ENCODE peak calls at places on chromosome 6, in seven cellular contexts. X is activated CD4-positive, CD25-positive, alpha-beta regulatory T cell; F is RPMI7951; T is iPS-NIHi11; C is suprapubic skin; O is NCI-H1092 treated with DMSO at 0.1 percent for 48 hours; I is epithelial cell of esophagus. K is an unnamed sample.

GRCh38 chr6:56539503-56540105 is 103.1 kb downstream of the DST start:
- DNase-seq in O (peak), T (no peak), I (no peak), F (no peak), C (no peak), X (no peak), K (peak)

GRCh38 chr6:157239671-157240058 is 83.7 kb downstream of the TMEM242 start:
- DNase-seq in X (no peak), T (no peak), C (no peak), F (no peak), O (no peak), I (no peak), K (no peak)

GRCh38 chr6:93447874-93448273 is 28.5 kb upstream of the EPHA7 start:
- DNase-seq in X (no peak), T (no peak), C (no peak), O (no peak), F (no peak), I (no peak), K (no peak)

GRCh38 chr6:107523794-107524193 is 33.9 kb downstream of the SOBP start:
- DNase-seq in I (no peak), T (no peak), C (no peak), O (no peak), F (no peak), X (no peak), K (no peak)

GRCh38 chr6:166566026-166567011 is 20.2 kb downstream of the RAMACL start:
- DNase-seq in X (no peak), I (no peak), O (no peak), F (no peak), C (no peak), T (no peak), K (no peak)

GRCh38 chr6:114989279-114989964 is 646.6 kb upstream of the HS3ST5 start:
- DNase-seq in I (no peak), F (no peak), C (no peak), T (no peak), X (no peak), O (no peak), K (no peak)

GRCh38 chr6:52839124-52840055 is 1.2 kb downstream of the GSTA5 start:
- DNase-seq in C (no peak), T (peak), F (peak), I (peak), O (peak), X (no peak), K (no peak)

GRCh38 chr6:166940643-166941068 is 15.7 kb downstream of the RNASET2 start:
- DNase-seq in O (no peak), X (no peak), F (peak), T (no peak), I (peak), C (no peak), K (no peak)

GRCh38 chr6:37845930-37846329 is 26.4 kb downstream of the ZFAND3 start:
- DNase-seq in X (no peak), I (peak), T (no peak), F (no peak), O (no peak), C (no peak), K (no peak)

GRCh38 chr6:111119550-111120329 is 32.4 kb downstream of the SLC16A10 start:
- DNase-seq in T (no peak), O (no peak), X (no peak), I (no peak), F (no peak), C (no peak), K (no peak)

GRCh38 chr6:55925292-55925691 is 49.9 kb upstream of the BMP5 start:
- DNase-seq in T (no peak), C (no peak), F (peak), X (no peak), O (no peak), I (peak), K (no peak)

GRCh38 chr6:12014027-12014872 is 2.1 kb downstream of the HIVEP1 start:
- DNase-seq in F (peak), O (no peak), I (peak), T (no peak), X (no peak), C (no peak), K (no peak)

GRCh38 chr6:43837501-43837900 is 67.5 kb downstream of the VEGFA start:
- DNase-seq in X (no peak), O (no peak), F (no peak), C (no peak), I (no peak), T (no peak), K (no peak)

GRCh38 chr6:33668328-33668727 is 43.2 kb downstream of the UQCC2 start:
- DNase-seq in O (no peak), I (no peak), F (no peak), C (no peak), T (no peak), X (no peak), K (no peak)

GRCh38 chr6:156961282-156961892 is 184.2 kb downstream of the ARID1B start:
- DNase-seq in F (no peak), I (no peak), X (no peak), C (no peak), T (no peak), O (no peak), K (no peak)

GRCh38 chr6:156747715-156748114 is 29.5 kb upstream of the ARID1B start:
- DNase-seq in O (no peak), T (no peak), X (no peak), F (no peak), I (no peak), C (no peak), K (no peak)

GRCh38 chr6:72363844-72364740 is 257.8 kb upstream of the KCNQ5 start:
- DNase-seq in C (no peak), T (peak), X (no peak), F (peak), I (peak), O (no peak), K (no peak)